ENCODE peak calls at places on chromosomes 4 and X, in seven cellular contexts. U, N, P, T, L, D and V are unnamed samples.

GRCh38 chrX:10050481-10050880 is 83.3 kb downstream of the CLDN34 start:
- DNase-seq in L (no peak), D (peak; percentile 32), N (no peak), P (no peak), U (no peak), T (no peak), V (no peak)

GRCh38 chrX:117977521-117977920 is 139.1 kb downstream of the KLHL13 start:
- DNase-seq in N (no peak), T (no peak), D (no peak), P (no peak), L (no peak), U (no peak), V (no peak)

GRCh38 chrX:331145-331771 is 12.7 kb upstream of the GTPBP6 start:
- DNase-seq in P (no peak), N (peak; percentile 78), L (no peak), U (no peak), T (peak; percentile 65), D (no peak), V (peak; percentile 25)

GRCh38 chr4:82063017-82063416 is 310.8 kb downstream of the HNRNPD start:
- DNase-seq in N (no peak), P (no peak), T (no peak), U (no peak), D (no peak), L (no peak), V (no peak)

GRCh38 chr4:7037425-7037824 is 5.7 kb upstream of the TADA2B start:
- DNase-seq in N (no peak), L (no peak), T (no peak), U (no peak), D (no peak), P (no peak), V (no peak)

GRCh38 chr4:74072739-74073138 is 26.3 kb downstream of the CXCL2 start:
- DNase-seq in U (no peak), P (no peak), N (no peak), D (no peak), L (no peak), T (no peak), V (no peak)

GRCh38 chrX:28542791-28543190 is 44.5 kb upstream of the IL1RAPL1 start:
- DNase-seq in U (no peak), D (no peak), T (no peak), L (no peak), P (no peak), N (no peak), V (no peak)

GRCh38 chr4:48262926-48263325 is 6.7 kb downstream of the TEC start:
- DNase-seq in L (no peak), N (no peak), D (no peak), U (no peak), P (no peak), T (no peak), V (peak; percentile 5)

GRCh38 chr4:98603683-98604573 is 54.5 kb downstream of the TSPAN5 start:
- DNase-seq in D (no peak), T (no peak), L (no peak), P (no peak), N (peak; percentile 45), U (no peak), V (no peak)

GRCh38 chrX:128106630-128107029 is 54.4 kb upstream of the ACTRT1 start:
- DNase-seq in T (no peak), L (no peak), U (no peak), N (no peak), D (no peak), P (no peak), V (no peak)

DNA sequence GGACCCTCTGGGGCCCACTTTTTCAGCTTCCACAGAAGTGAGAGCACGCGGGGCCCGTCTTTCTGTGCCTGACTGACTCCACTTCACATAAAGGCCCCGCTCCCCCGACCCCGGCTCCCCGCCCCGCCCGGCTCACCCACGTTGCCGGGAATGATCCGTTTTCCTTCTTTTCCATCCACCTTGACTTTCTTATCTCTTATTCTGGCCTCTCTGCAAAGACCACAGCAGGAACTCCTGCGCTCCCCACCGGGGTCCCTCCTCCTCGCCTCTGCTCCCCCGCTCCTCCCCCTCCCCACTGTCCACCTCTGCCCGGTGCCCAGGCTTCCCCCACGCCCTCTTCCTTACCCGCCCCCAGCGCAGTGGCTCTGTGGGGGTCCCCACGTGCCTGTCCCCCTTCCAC is 54.2 kb upstream of the CLDN24 start:
- DNase-seq in P (no peak), D (no peak), U (no peak), T (no peak), L (no peak), N (no peak), V (no peak)
- H3K9me3 ChIP-seq in P (no peaks in the 10 kb centered on the region), D (peaks cover 11% of the 10 kb centered on the region), U (peaks cover 13% of the 10 kb centered on the region), T (no peaks in the 10 kb centered on the region), L (no peaks in the 10 kb centered on the region), N (no peaks in the 10 kb centered on the region), V (no peaks in the 10 kb centered on the region)

GRCh38 chr4:113741971-113742370 is 19.6 kb downstream of the CAMK2D start:
- DNase-seq in U (no peak), N (no peak), P (no peak), L (no peak), T (no peak), D (no peak), V (no peak)
- H3K36me3 ChIP-seq in U (no peaks in the 10 kb centered on the region), N (peaks cover 12% of the 10 kb centered on the region), P (no peaks in the 10 kb centered on the region), L (no peaks in the 10 kb centered on the region), T (no peaks in the 10 kb centered on the region), D (no peaks in the 10 kb centered on the region), V (no peaks in the 10 kb centered on the region)

GRCh38 chrX:153417637-153418036 is 6.4 kb downstream of the ZFP92 start:
- DNase-seq in U (no peak), T (no peak), L (no peak), D (no peak), P (no peak), N (no peak), V (no peak)

GRCh38 chrX:153416781-153417180 is 5.5 kb downstream of the ZFP92 start:
- DNase-seq in N (no peak), P (no peak), T (no peak), D (no peak), U (no peak), L (peak; percentile 24), V (no peak)

GRCh38 chrX:153423652-153424051 is 12.4 kb downstream of the ZFP92 start:
- DNase-seq in L (no peak), T (no peak), U (no peak), D (no peak), N (no peak), P (no peak), V (no peak)

GRCh38 chrX:153421856-153422255 is 10.6 kb downstream of the ZFP92 start:
- DNase-seq in N (no peak), T (no peak), P (no peak), U (no peak), L (no peak), D (no peak), V (no peak)

DNA sequence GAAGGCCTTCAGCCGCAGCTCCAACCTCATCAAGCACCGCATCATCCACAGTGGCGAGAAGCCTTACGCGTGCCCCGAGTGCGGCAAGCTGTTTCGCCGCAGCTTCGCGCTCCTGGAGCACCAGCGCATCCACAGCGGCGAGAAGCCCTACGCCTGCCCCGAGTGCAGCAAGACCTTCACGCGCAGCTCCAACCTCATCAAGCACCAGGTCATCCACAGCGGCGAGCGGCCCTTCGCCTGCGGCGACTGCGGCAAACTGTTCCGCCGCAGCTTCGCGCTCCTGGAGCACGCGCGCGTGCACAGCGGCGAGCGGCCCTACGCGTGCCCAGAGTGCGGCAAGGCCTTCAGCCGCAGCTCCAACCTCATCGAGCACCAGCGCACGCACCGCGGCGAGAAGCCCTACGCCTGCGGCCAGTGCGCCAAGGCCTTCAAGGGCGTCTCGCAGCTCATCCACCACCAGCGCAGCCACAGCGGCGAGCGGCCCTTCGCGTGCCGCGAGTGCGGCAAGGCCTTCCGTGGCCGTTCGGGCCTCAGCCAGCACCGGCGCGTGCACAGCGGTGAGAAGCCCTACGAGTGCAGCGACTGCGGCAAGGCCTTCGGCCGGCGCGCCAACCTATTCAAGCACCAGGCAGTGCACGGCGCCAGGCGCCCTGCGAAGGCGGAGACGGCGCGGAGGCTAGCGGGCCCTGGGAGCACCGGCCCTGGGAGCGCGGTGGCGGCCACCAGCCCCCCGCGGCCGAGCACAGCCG is 9.8 kb downstream of the ZFP92 start:
- DNase-seq in D (no peak), P (no peak), L (no peak), N (no peak), U (no peak), T (no peak), V (no peak)
- H3K9me3 ChIP-seq in D (no peaks in the 10 kb centered on the region), P (no peaks in the 10 kb centered on the region), L (no peaks in the 10 kb centered on the region), N (no peaks in the 10 kb centered on the region), U (no peaks in the 10 kb centered on the region), T (no peaks in the 10 kb centered on the region), V (no peaks in the 10 kb centered on the region)

GRCh38 chr4:1325681-1326635 is 21.1 kb upstream of the UVSSA start:
- DNase-seq in D (no peak), L (no peak), U (no peak), P (no peak), T (no peak), N (no peak), V (no peak)
- H3K36me3 ChIP-seq in D (peaks cover 20% of the 10 kb centered on the region), L (peaks cover 86% of the 10 kb centered on the region), U (peaks cover 80% of the 10 kb centered on the region), P (peaks cover 11% of the 10 kb centered on the region), T (peaks cover 75% of the 10 kb centered on the region), N (peaks cover 26% of the 10 kb centered on the region), V (peaks cover 19% of the 10 kb centered on the region)

GRCh38 chrX:153004780-153005179 is 10.9 kb upstream of the PNMA5 start:
- DNase-seq in L (no peak), U (peak; percentile 12), N (no peak), D (no peak), T (no peak), P (no peak), V (no peak)
- H3K9me3 ChIP-seq in L (no peaks in the 10 kb centered on the region), U (no peaks in the 10 kb centered on the region), N (no peaks in the 10 kb centered on the region), D (no peaks in the 10 kb centered on the region), T (no peaks in the 10 kb centered on the region), P (no peaks in the 10 kb centered on the region), V (no peaks in the 10 kb centered on the region)

GRCh38 chrX:16848541-16848940 is 21.6 kb downstream of the RBBP7 start:
- DNase-seq in D (no peak), U (peak; percentile 20), T (no peak), L (no peak), P (no peak), N (peak; percentile 86), V (no peak)
- H3K36me3 ChIP-seq in D (no peaks in the 10 kb centered on the region), U (peaks cover 19% of the 10 kb centered on the region), T (peaks cover 59% of the 10 kb centered on the region), L (peaks cover 94% of the 10 kb centered on the region), P (peaks cover 11% of the 10 kb centered on the region), N (peaks cover 10% of the 10 kb centered on the region), V (peaks cover 63% of the 10 kb centered on the region)

GRCh38 chr4:55933611-55934010 is 15.1 kb upstream of the CEP135 start:
- DNase-seq in N (no peak), P (no peak), U (no peak), L (no peak), T (no peak), D (no peak), V (no peak)
- H3K9me3 ChIP-seq in N (no peaks in the 10 kb centered on the region), P (no peaks in the 10 kb centered on the region), U (no peaks in the 10 kb centered on the region), L (peaks cover 2% of the 10 kb centered on the region), T (no peaks in the 10 kb centered on the region), D (peaks cover 68% of the 10 kb centered on the region), V (no peaks in the 10 kb centered on the region)